ENCODE peak calls at places on chromosomes 12 and 14, in six cellular contexts. E is pancreas, F is ovary, O is A673, Z is H9, N is stomach. R is an unnamed sample.
A peak's percentile ranks its signal among the peaks of the same experiment; 100 is the strongest.

GRCh38 chr14:69049675-69050074 is 70.6 kb upstream of the ACTN1 start:
- DNase-seq in E (no peak), F (peak; percentile 42), O (no peak), Z (no peak), N (no peak), R (no peak)

GRCh38 chr12:109727039-109727723 is 13.6 kb downstream of the FAM222A start:
- DNase-seq in E (peak; percentile 64), F (peak; percentile 20), O (no peak), Z (peak; percentile 29), N (peak; percentile 50), R (no peak)

GRCh38 chr12:95630496-95630895 is 79.2 kb upstream of the USP44 start:
- DNase-seq in E (no peak), F (no peak), O (no peak), Z (no peak), N (no peak), R (no peak)

GRCh38 chr12:109844091-109844490 is 10.9 kb upstream of the TRPV4 start:
- DNase-seq in E (no peak), F (no peak), O (no peak), Z (no peak), N (no peak), R (no peak)

GRCh38 chr12:67222302-67222701 is 46.9 kb upstream of the CAND1 start:
- DNase-seq in E (no peak), F (no peak), O (peak; percentile 60), Z (no peak), N (no peak), R (no peak)

GRCh38 chr14:105131241-105131640 is 37.3 kb downstream of the JAG2 start:
- DNase-seq in E (no peak), F (no peak), O (no peak), Z (no peak), N (no peak), R (no peak)

GRCh38 chr12:20142956-20143355 is 225.4 kb upstream of the PDE3A start:
- DNase-seq in E (no peak), F (no peak), O (peak; percentile 26), Z (peak; percentile 34), N (no peak), R (no peak)

GRCh38 chr12:32647275-32647674 is 31.8 kb upstream of the DNM1L start:
- DNase-seq in E (no peak), F (no peak), O (no peak), Z (no peak), N (no peak), R (no peak)

GRCh38 chr14:74919421-74920165 is 3.5 kb downstream of the RPS6KL1 start:
- DNase-seq in E (no peak), F (no peak), O (no peak), Z (no peak), N (no peak), R (no peak)

GRCh38 chr12:68568878-68569569 is 41.7 kb upstream of the RAP1B start:
- DNase-seq in E (no peak), F (no peak), O (no peak), Z (no peak), N (no peak), R (no peak)

GRCh38 chr14:51539571-51540037 is 112.1 kb upstream of the FRMD6 start:
- DNase-seq in E (no peak), F (no peak), O (no peak), Z (no peak), N (no peak), R (no peak)

GRCh38 chr12:6221146-6221545 is 20.9 kb downstream of the CD9 start:
- DNase-seq in E (no peak), F (no peak), O (no peak), Z (no peak), N (no peak), R (no peak)

GRCh38 chr12:6215932-6216494 is 15.8 kb downstream of the CD9 start:
- DNase-seq in E (peak; percentile 87), F (no peak), O (peak; percentile 15), Z (peak; percentile 80), N (peak; percentile 88), R (no peak)

GRCh38 chr12:6219980-6220379 is 19.8 kb downstream of the CD9 start:
- DNase-seq in E (no peak), F (no peak), O (no peak), Z (peak; percentile 70), N (no peak), R (no peak)

GRCh38 chr12:6216581-6216980 is 16.4 kb downstream of the CD9 start:
- DNase-seq in E (no peak), F (no peak), O (no peak), Z (no peak), N (no peak), R (no peak)

GRCh38 chr12:6218526-6218925 is 18.3 kb downstream of the CD9 start:
- DNase-seq in E (no peak), F (no peak), O (no peak), Z (no peak), N (no peak), R (no peak)
- H3K4me1 ChIP-seq in E (peaks cover 18% of the 10 kb centered on the region), F (peaks cover 2% of the 10 kb centered on the region), O (no peaks in the 10 kb centered on the region), Z (peaks cover 42% of the 10 kb centered on the region), N (peaks cover 100% of the 10 kb centered on the region), R (no peaks in the 10 kb centered on the region)

DNA sequence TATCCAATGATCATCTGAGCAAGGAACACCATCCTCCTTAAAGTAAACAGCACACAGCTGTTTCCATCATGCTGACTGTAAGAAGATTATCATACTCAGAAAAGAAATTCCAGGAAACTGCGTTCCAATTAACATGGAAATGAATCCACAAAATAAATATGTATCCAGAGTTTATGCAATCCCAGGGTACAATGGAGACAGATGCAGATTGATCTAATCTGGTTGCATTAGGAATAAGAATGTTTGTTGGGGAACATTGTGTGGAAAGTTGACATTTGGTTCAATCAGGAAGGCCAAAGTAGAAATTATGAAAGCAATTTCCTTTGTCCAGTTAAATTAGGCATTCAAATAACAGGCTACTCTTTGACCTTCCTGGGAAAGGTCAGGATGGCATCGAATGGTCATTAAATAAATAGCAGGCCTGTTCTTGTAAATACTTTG is 236.9 kb upstream of the AMIGO2 start:
- DNase-seq in E (no peak), F (no peak), O (no peak), Z (no peak), N (no peak), R (no peak)
- H3K27ac ChIP-seq in E (no peak overlapping the region), F (no peak overlapping the region), O (no peak overlapping the region), Z (no peak overlapping the region), N (no peak overlapping the region), R (no peak overlapping the region)

GRCh38 chr12:123266679-123267277 is 4.9 kb downstream of the CDK2AP1 start:
- DNase-seq in E (no peak), F (peak; percentile 20), O (no peak), Z (no peak), N (no peak), R (no peak)
- TF ChIP-seq CTCF in E (no peak), F (no peak), O (no peak), Z (no peak), N (no peak), R (no peak)

GRCh38 chr12:116926283-116927243 is 15.8 kb downstream of the FBXW8 start:
- DNase-seq in E (no peak), F (no peak), O (no peak), Z (no peak), N (no peak), R (no peak)
- H3K4me1 ChIP-seq in E (peaks cover 8% of the 10 kb centered on the region), F (peaks cover 3% of the 10 kb centered on the region), O (peaks cover 28% of the 10 kb centered on the region), Z (no peaks in the 10 kb centered on the region), N (peaks cover 53% of the 10 kb centered on the region), R (peaks cover 54% of the 10 kb centered on the region)

GRCh38 chr12:76922821-76923315 is 44.0 kb upstream of the CSRP2 start:
- DNase-seq in E (no peak), F (no peak), O (no peak), Z (no peak), N (no peak), R (no peak)

GRCh38 chr12:76921072-76921471 is 42.3 kb upstream of the CSRP2 start:
- DNase-seq in E (no peak), F (no peak), O (no peak), Z (no peak), N (no peak), R (no peak)

GRCh38 chr12:76919388-76920181 is 40.8 kb upstream of the CSRP2 start:
- DNase-seq in E (no peak), F (no peak), O (no peak), Z (no peak), N (no peak), R (no peak)

GRCh38 chr12:76921891-76922664 is 43.3 kb upstream of the CSRP2 start:
- DNase-seq in E (no peak), F (no peak), O (no peak), Z (no peak), N (no peak), R (no peak)

GRCh38 chr12:76920182-76921014 is 41.6 kb upstream of the CSRP2 start:
- DNase-seq in E (no peak), F (no peak), O (no peak), Z (no peak), N (no peak), R (no peak)
- H3K27ac ChIP-seq in E (no peak overlapping the region), F (no peak overlapping the region), O (no peak overlapping the region), Z (peak overlapping the region; percentile 6), N (no peak overlapping the region), R (no peak overlapping the region)

R was measured in CD8-positive, alpha-beta T cell.